ENCODE peak calls at places on chromosomes 16 and 17, in eight cellular contexts. One of them, this sample, is unnamed.

GRCh38 chr16:10967981-10968380 is 23.6 kb downstream of the CLEC16A start:
- DNase-seq in stimulated activated CD4-positive, alpha-beta T cell treated with anti-CD3 and anti-CD28 coated beads, Interleukin-4, amount 100 ng/mL, for 1 hour: no peak
- DNase-seq in activated CD4-positive, alpha-beta T cell treated with anti-CD3 and anti-CD28 coated beads, Interleukin-2, amount 50 U/mL, for 48 hours: no peak
- DNase-seq in SW480: no peak
- DNase-seq in activated CD8-positive, alpha-beta T cell treated with anti-CD3 and anti-CD28 coated beads for 36 hours: no peak
- DNase-seq in BJ: no peak
- DNase-seq in HCEC 1CT: no peak
- DNase-seq in B cell: no peak
- DNase-seq in this sample: no peak

GRCh38 chr16:7492122-7492521 is 159.5 kb downstream of the RBFOX1 start:
- DNase-seq in SW480: no peak
- DNase-seq in stimulated activated CD4-positive, alpha-beta T cell treated with anti-CD3 and anti-CD28 coated beads, Interleukin-4, amount 100 ng/mL, for 1 hour: no peak
- DNase-seq in HCEC 1CT: no peak
- DNase-seq in activated CD4-positive, alpha-beta T cell treated with anti-CD3 and anti-CD28 coated beads, Interleukin-2, amount 50 U/mL, for 48 hours: no peak
- DNase-seq in BJ: no peak
- DNase-seq in activated CD8-positive, alpha-beta T cell treated with anti-CD3 and anti-CD28 coated beads for 36 hours: no peak
- DNase-seq in B cell: no peak
- DNase-seq in this sample: no peak

GRCh38 chr16:457732-458400 is 32.4 kb downstream of the RAB11FIP3 start:
- DNase-seq in SW480: peak; percentile 22
- DNase-seq in HCEC 1CT: peak; percentile 7
- DNase-seq in BJ: no peak
- DNase-seq in B cell: no peak
- DNase-seq in activated CD8-positive, alpha-beta T cell treated with anti-CD3 and anti-CD28 coated beads for 36 hours: no peak
- DNase-seq in activated CD4-positive, alpha-beta T cell treated with anti-CD3 and anti-CD28 coated beads, Interleukin-2, amount 50 U/mL, for 48 hours: no peak
- DNase-seq in stimulated activated CD4-positive, alpha-beta T cell treated with anti-CD3 and anti-CD28 coated beads, Interleukin-4, amount 100 ng/mL, for 1 hour: no peak
- DNase-seq in this sample: no peak

GRCh38 chr16:87186440-87186839 is 130.8 kb downstream of the C16orf95 start:
- DNase-seq in activated CD4-positive, alpha-beta T cell treated with anti-CD3 and anti-CD28 coated beads, Interleukin-2, amount 50 U/mL, for 48 hours: no peak
- DNase-seq in BJ: no peak
- DNase-seq in stimulated activated CD4-positive, alpha-beta T cell treated with anti-CD3 and anti-CD28 coated beads, Interleukin-4, amount 100 ng/mL, for 1 hour: no peak
- DNase-seq in HCEC 1CT: no peak
- DNase-seq in activated CD8-positive, alpha-beta T cell treated with anti-CD3 and anti-CD28 coated beads for 36 hours: no peak
- DNase-seq in B cell: no peak
- DNase-seq in SW480: no peak
- DNase-seq in this sample: no peak

GRCh38 chr16:22071352-22071923 is 20.9 kb upstream of the VWA3A start:
- DNase-seq in SW480: no peak
- DNase-seq in stimulated activated CD4-positive, alpha-beta T cell treated with anti-CD3 and anti-CD28 coated beads, Interleukin-4, amount 100 ng/mL, for 1 hour: no peak
- DNase-seq in BJ: no peak
- DNase-seq in HCEC 1CT: no peak
- DNase-seq in B cell: no peak
- DNase-seq in activated CD8-positive, alpha-beta T cell treated with anti-CD3 and anti-CD28 coated beads for 36 hours: no peak
- DNase-seq in activated CD4-positive, alpha-beta T cell treated with anti-CD3 and anti-CD28 coated beads, Interleukin-2, amount 50 U/mL, for 48 hours: no peak
- DNase-seq in this sample: no peak

GRCh38 chr17:29570521-29570920 is 2.0 kb downstream of the TP53I13 start:
- DNase-seq in activated CD4-positive, alpha-beta T cell treated with anti-CD3 and anti-CD28 coated beads, Interleukin-2, amount 50 U/mL, for 48 hours: no peak
- DNase-seq in stimulated activated CD4-positive, alpha-beta T cell treated with anti-CD3 and anti-CD28 coated beads, Interleukin-4, amount 100 ng/mL, for 1 hour: no peak
- DNase-seq in HCEC 1CT: no peak
- DNase-seq in SW480: no peak
- DNase-seq in B cell: no peak
- DNase-seq in BJ: no peak
- DNase-seq in activated CD8-positive, alpha-beta T cell treated with anti-CD3 and anti-CD28 coated beads for 36 hours: peak; percentile 1
- DNase-seq in this sample: no peak

GRCh38 chr16:84514295-84514873 is 9.9 kb upstream of the MEAK7 start:
- DNase-seq in stimulated activated CD4-positive, alpha-beta T cell treated with anti-CD3 and anti-CD28 coated beads, Interleukin-4, amount 100 ng/mL, for 1 hour: no peak
- DNase-seq in SW480: no peak
- DNase-seq in BJ: no peak
- DNase-seq in B cell: no peak
- DNase-seq in HCEC 1CT: no peak
- DNase-seq in activated CD4-positive, alpha-beta T cell treated with anti-CD3 and anti-CD28 coated beads, Interleukin-2, amount 50 U/mL, for 48 hours: no peak
- DNase-seq in activated CD8-positive, alpha-beta T cell treated with anti-CD3 and anti-CD28 coated beads for 36 hours: peak; percentile 43
- DNase-seq in this sample: no peak

GRCh38 chr16:58336332-58337089 is 41.7 kb upstream of the PRSS54 start:
- DNase-seq in stimulated activated CD4-positive, alpha-beta T cell treated with anti-CD3 and anti-CD28 coated beads, Interleukin-4, amount 100 ng/mL, for 1 hour: peak; percentile 84
- DNase-seq in BJ: peak; percentile 7
- DNase-seq in HCEC 1CT: peak; percentile 51
- DNase-seq in SW480: peak; percentile 80
- DNase-seq in activated CD8-positive, alpha-beta T cell treated with anti-CD3 and anti-CD28 coated beads for 36 hours: peak; percentile 95
- DNase-seq in B cell: peak; percentile 75
- DNase-seq in activated CD4-positive, alpha-beta T cell treated with anti-CD3 and anti-CD28 coated beads, Interleukin-2, amount 50 U/mL, for 48 hours: peak; percentile 94
- DNase-seq in this sample: peak; percentile 78

GRCh38 chr17:50501054-50501453 is 7.2 kb upstream of the MYCBPAP start:
- DNase-seq in activated CD8-positive, alpha-beta T cell treated with anti-CD3 and anti-CD28 coated beads for 36 hours: peak; percentile 65
- DNase-seq in activated CD4-positive, alpha-beta T cell treated with anti-CD3 and anti-CD28 coated beads, Interleukin-2, amount 50 U/mL, for 48 hours: peak; percentile 60
- DNase-seq in BJ: no peak
- DNase-seq in stimulated activated CD4-positive, alpha-beta T cell treated with anti-CD3 and anti-CD28 coated beads, Interleukin-4, amount 100 ng/mL, for 1 hour: peak; percentile 31
- DNase-seq in SW480: no peak
- DNase-seq in B cell: no peak
- DNase-seq in HCEC 1CT: peak; percentile 26
- DNase-seq in this sample: no peak

GRCh38 chr16:54928016-54928356 is 2.7 kb upstream of the IRX5 start:
- DNase-seq in activated CD4-positive, alpha-beta T cell treated with anti-CD3 and anti-CD28 coated beads, Interleukin-2, amount 50 U/mL, for 48 hours: no peak
- DNase-seq in BJ: no peak
- DNase-seq in stimulated activated CD4-positive, alpha-beta T cell treated with anti-CD3 and anti-CD28 coated beads, Interleukin-4, amount 100 ng/mL, for 1 hour: no peak
- DNase-seq in B cell: no peak
- DNase-seq in activated CD8-positive, alpha-beta T cell treated with anti-CD3 and anti-CD28 coated beads for 36 hours: peak; percentile 37
- DNase-seq in HCEC 1CT: no peak
- DNase-seq in SW480: peak; percentile 49
- DNase-seq in this sample: no peak

GRCh38 chr16:46947900-46948547 is 25.4 kb downstream of the DNAJA2 start:
- DNase-seq in B cell: peak; percentile 52
- DNase-seq in stimulated activated CD4-positive, alpha-beta T cell treated with anti-CD3 and anti-CD28 coated beads, Interleukin-4, amount 100 ng/mL, for 1 hour: peak; percentile 13
- DNase-seq in SW480: peak; percentile 53
- DNase-seq in BJ: no peak
- DNase-seq in activated CD4-positive, alpha-beta T cell treated with anti-CD3 and anti-CD28 coated beads, Interleukin-2, amount 50 U/mL, for 48 hours: peak; percentile 38
- DNase-seq in HCEC 1CT: peak; percentile 35
- DNase-seq in activated CD8-positive, alpha-beta T cell treated with anti-CD3 and anti-CD28 coated beads for 36 hours: peak; percentile 56
- DNase-seq in this sample: peak; percentile 44

GRCh38 chr17:32006957-32007462 is at the start of gene LRRC37B:
- DNase-seq in stimulated activated CD4-positive, alpha-beta T cell treated with anti-CD3 and anti-CD28 coated beads, Interleukin-4, amount 100 ng/mL, for 1 hour: peak; percentile 91
- DNase-seq in SW480: peak; percentile 67
- DNase-seq in B cell: peak; percentile 88
- DNase-seq in BJ: peak; percentile 16
- DNase-seq in activated CD8-positive, alpha-beta T cell treated with anti-CD3 and anti-CD28 coated beads for 36 hours: peak; percentile 89
- DNase-seq in activated CD4-positive, alpha-beta T cell treated with anti-CD3 and anti-CD28 coated beads, Interleukin-2, amount 50 U/mL, for 48 hours: peak; percentile 93
- DNase-seq in HCEC 1CT: peak; percentile 69
- DNase-seq in this sample: peak; percentile 87

GRCh38 chr17:49269356-49269755 is 38.8 kb upstream of the PHOSPHO1 start:
- DNase-seq in stimulated activated CD4-positive, alpha-beta T cell treated with anti-CD3 and anti-CD28 coated beads, Interleukin-4, amount 100 ng/mL, for 1 hour: no peak
- DNase-seq in B cell: no peak
- DNase-seq in activated CD8-positive, alpha-beta T cell treated with anti-CD3 and anti-CD28 coated beads for 36 hours: no peak
- DNase-seq in HCEC 1CT: no peak
- DNase-seq in activated CD4-positive, alpha-beta T cell treated with anti-CD3 and anti-CD28 coated beads, Interleukin-2, amount 50 U/mL, for 48 hours: no peak
- DNase-seq in SW480: no peak
- DNase-seq in BJ: no peak
- DNase-seq in this sample: no peak

GRCh38 chr16:1430759-1431496 is at the start of gene PERCC1:
- DNase-seq in BJ: no peak
- DNase-seq in activated CD4-positive, alpha-beta T cell treated with anti-CD3 and anti-CD28 coated beads, Interleukin-2, amount 50 U/mL, for 48 hours: no peak
- DNase-seq in B cell: no peak
- DNase-seq in activated CD8-positive, alpha-beta T cell treated with anti-CD3 and anti-CD28 coated beads for 36 hours: no peak
- DNase-seq in HCEC 1CT: no peak
- DNase-seq in stimulated activated CD4-positive, alpha-beta T cell treated with anti-CD3 and anti-CD28 coated beads, Interleukin-4, amount 100 ng/mL, for 1 hour: no peak
- DNase-seq in SW480: no peak
- DNase-seq in this sample: peak; percentile 78

GRCh38 chr16:22126037-22126558 is 33.8 kb downstream of the VWA3A start:
- DNase-seq in BJ: no peak
- DNase-seq in SW480: no peak
- DNase-seq in HCEC 1CT: no peak
- DNase-seq in activated CD4-positive, alpha-beta T cell treated with anti-CD3 and anti-CD28 coated beads, Interleukin-2, amount 50 U/mL, for 48 hours: no peak
- DNase-seq in activated CD8-positive, alpha-beta T cell treated with anti-CD3 and anti-CD28 coated beads for 36 hours: no peak
- DNase-seq in stimulated activated CD4-positive, alpha-beta T cell treated with anti-CD3 and anti-CD28 coated beads, Interleukin-4, amount 100 ng/mL, for 1 hour: no peak
- DNase-seq in B cell: no peak
- DNase-seq in this sample: no peak

GRCh38 chr17:4293572-4293971 is 29.8 kb upstream of the ANKFY1 start:
- DNase-seq in HCEC 1CT: no peak
- DNase-seq in SW480: no peak
- DNase-seq in BJ: no peak
- DNase-seq in stimulated activated CD4-positive, alpha-beta T cell treated with anti-CD3 and anti-CD28 coated beads, Interleukin-4, amount 100 ng/mL, for 1 hour: no peak
- DNase-seq in activated CD4-positive, alpha-beta T cell treated with anti-CD3 and anti-CD28 coated beads, Interleukin-2, amount 50 U/mL, for 48 hours: no peak
- DNase-seq in activated CD8-positive, alpha-beta T cell treated with anti-CD3 and anti-CD28 coated beads for 36 hours: no peak
- DNase-seq in B cell: no peak
- DNase-seq in this sample: no peak

GRCh38 chr17:66952031-66952524 is 12.4 kb upstream of the CACNG4 start:
- DNase-seq in activated CD8-positive, alpha-beta T cell treated with anti-CD3 and anti-CD28 coated beads for 36 hours: no peak
- DNase-seq in SW480: peak; percentile 97
- DNase-seq in activated CD4-positive, alpha-beta T cell treated with anti-CD3 and anti-CD28 coated beads, Interleukin-2, amount 50 U/mL, for 48 hours: no peak
- DNase-seq in B cell: no peak
- DNase-seq in HCEC 1CT: peak; percentile 78
- DNase-seq in BJ: peak; percentile 65
- DNase-seq in stimulated activated CD4-positive, alpha-beta T cell treated with anti-CD3 and anti-CD28 coated beads, Interleukin-4, amount 100 ng/mL, for 1 hour: no peak
- DNase-seq in this sample: no peak

GRCh38 chr17:79355186-79355585 is 255.7 kb downstream of the RBFOX3 start:
- DNase-seq in B cell: no peak
- DNase-seq in activated CD4-positive, alpha-beta T cell treated with anti-CD3 and anti-CD28 coated beads, Interleukin-2, amount 50 U/mL, for 48 hours: no peak
- DNase-seq in HCEC 1CT: no peak
- DNase-seq in BJ: no peak
- DNase-seq in SW480: no peak
- DNase-seq in activated CD8-positive, alpha-beta T cell treated with anti-CD3 and anti-CD28 coated beads for 36 hours: no peak
- DNase-seq in stimulated activated CD4-positive, alpha-beta T cell treated with anti-CD3 and anti-CD28 coated beads, Interleukin-4, amount 100 ng/mL, for 1 hour: no peak
- DNase-seq in this sample: no peak

GRCh38 chr17:42517516-42517915 is 18.5 kb upstream of the NAGLU start:
- DNase-seq in BJ: peak; percentile 57
- DNase-seq in SW480: peak; percentile 72
- DNase-seq in activated CD8-positive, alpha-beta T cell treated with anti-CD3 and anti-CD28 coated beads for 36 hours: peak; percentile 90
- DNase-seq in activated CD4-positive, alpha-beta T cell treated with anti-CD3 and anti-CD28 coated beads, Interleukin-2, amount 50 U/mL, for 48 hours: peak; percentile 91
- DNase-seq in HCEC 1CT: peak; percentile 96
- DNase-seq in B cell: peak; percentile 82
- DNase-seq in stimulated activated CD4-positive, alpha-beta T cell treated with anti-CD3 and anti-CD28 coated beads, Interleukin-4, amount 100 ng/mL, for 1 hour: peak; percentile 81
- DNase-seq in this sample: peak; percentile 63

GRCh38 chr17:59858167-59858790 is 34.5 kb downstream of the TUBD1 start:
- DNase-seq in B cell: no peak
- DNase-seq in BJ: no peak
- DNase-seq in stimulated activated CD4-positive, alpha-beta T cell treated with anti-CD3 and anti-CD28 coated beads, Interleukin-4, amount 100 ng/mL, for 1 hour: no peak
- DNase-seq in HCEC 1CT: no peak
- DNase-seq in SW480: no peak
- DNase-seq in activated CD8-positive, alpha-beta T cell treated with anti-CD3 and anti-CD28 coated beads for 36 hours: no peak
- DNase-seq in activated CD4-positive, alpha-beta T cell treated with anti-CD3 and anti-CD28 coated beads, Interleukin-2, amount 50 U/mL, for 48 hours: no peak
- DNase-seq in this sample: no peak

GRCh38 chr17:60743812-60744211 is 66.2 kb downstream of the BCAS3 start:
- DNase-seq in stimulated activated CD4-positive, alpha-beta T cell treated with anti-CD3 and anti-CD28 coated beads, Interleukin-4, amount 100 ng/mL, for 1 hour: no peak
- DNase-seq in HCEC 1CT: peak; percentile 40
- DNase-seq in BJ: peak; percentile 15
- DNase-seq in activated CD4-positive, alpha-beta T cell treated with anti-CD3 and anti-CD28 coated beads, Interleukin-2, amount 50 U/mL, for 48 hours: no peak
- DNase-seq in SW480: peak; percentile 84
- DNase-seq in B cell: no peak
- DNase-seq in activated CD8-positive, alpha-beta T cell treated with anti-CD3 and anti-CD28 coated beads for 36 hours: no peak
- DNase-seq in this sample: no peak

GRCh38 chr17:58829172-58829637 is 73.6 kb downstream of the PPM1E start:
- DNase-seq in activated CD4-positive, alpha-beta T cell treated with anti-CD3 and anti-CD28 coated beads, Interleukin-2, amount 50 U/mL, for 48 hours: no peak
- DNase-seq in activated CD8-positive, alpha-beta T cell treated with anti-CD3 and anti-CD28 coated beads for 36 hours: no peak
- DNase-seq in B cell: no peak
- DNase-seq in stimulated activated CD4-positive, alpha-beta T cell treated with anti-CD3 and anti-CD28 coated beads, Interleukin-4, amount 100 ng/mL, for 1 hour: no peak
- DNase-seq in BJ: no peak
- DNase-seq in HCEC 1CT: no peak
- DNase-seq in SW480: no peak
- DNase-seq in this sample: no peak

GRCh38 chr17:45005700-45006099 is 37.6 kb upstream of the C1QL1 start:
- DNase-seq in stimulated activated CD4-positive, alpha-beta T cell treated with anti-CD3 and anti-CD28 coated beads, Interleukin-4, amount 100 ng/mL, for 1 hour: no peak
- DNase-seq in activated CD8-positive, alpha-beta T cell treated with anti-CD3 and anti-CD28 coated beads for 36 hours: no peak
- DNase-seq in SW480: no peak
- DNase-seq in B cell: no peak
- DNase-seq in BJ: no peak
- DNase-seq in activated CD4-positive, alpha-beta T cell treated with anti-CD3 and anti-CD28 coated beads, Interleukin-2, amount 50 U/mL, for 48 hours: no peak
- DNase-seq in HCEC 1CT: no peak
- DNase-seq in this sample: no peak

GRCh38 chr16:28192811-28193529 is 18.8 kb downstream of the XPO6 start:
- DNase-seq in activated CD8-positive, alpha-beta T cell treated with anti-CD3 and anti-CD28 coated beads for 36 hours: peak; percentile 94
- DNase-seq in HCEC 1CT: no peak
- DNase-seq in SW480: no peak
- DNase-seq in stimulated activated CD4-positive, alpha-beta T cell treated with anti-CD3 and anti-CD28 coated beads, Interleukin-4, amount 100 ng/mL, for 1 hour: peak; percentile 68
- DNase-seq in B cell: peak; percentile 84
- DNase-seq in BJ: no peak
- DNase-seq in activated CD4-positive, alpha-beta T cell treated with anti-CD3 and anti-CD28 coated beads, Interleukin-2, amount 50 U/mL, for 48 hours: peak; percentile 77
- DNase-seq in this sample: no peak

GRCh38 chr16:1477033-1477432 is 2.2 kb upstream of the CLCN7 start:
- DNase-seq in stimulated activated CD4-positive, alpha-beta T cell treated with anti-CD3 and anti-CD28 coated beads, Interleukin-4, amount 100 ng/mL, for 1 hour: no peak
- DNase-seq in BJ: no peak
- DNase-seq in activated CD8-positive, alpha-beta T cell treated with anti-CD3 and anti-CD28 coated beads for 36 hours: no peak
- DNase-seq in HCEC 1CT: no peak
- DNase-seq in SW480: no peak
- DNase-seq in B cell: no peak
- DNase-seq in activated CD4-positive, alpha-beta T cell treated with anti-CD3 and anti-CD28 coated beads, Interleukin-2, amount 50 U/mL, for 48 hours: no peak
- DNase-seq in this sample: no peak

GRCh38 chr16:54366005-54366634 is 79.5 kb upstream of the IRX3 start:
- DNase-seq in activated CD8-positive, alpha-beta T cell treated with anti-CD3 and anti-CD28 coated beads for 36 hours: no peak
- DNase-seq in SW480: no peak
- DNase-seq in BJ: no peak
- DNase-seq in B cell: no peak
- DNase-seq in activated CD4-positive, alpha-beta T cell treated with anti-CD3 and anti-CD28 coated beads, Interleukin-2, amount 50 U/mL, for 48 hours: no peak
- DNase-seq in stimulated activated CD4-positive, alpha-beta T cell treated with anti-CD3 and anti-CD28 coated beads, Interleukin-4, amount 100 ng/mL, for 1 hour: no peak
- DNase-seq in HCEC 1CT: no peak
- DNase-seq in this sample: no peak

GRCh38 chr16:23537390-23537789 is 19.8 kb downstream of the EARS2 start:
- DNase-seq in stimulated activated CD4-positive, alpha-beta T cell treated with anti-CD3 and anti-CD28 coated beads, Interleukin-4, amount 100 ng/mL, for 1 hour: no peak
- DNase-seq in activated CD8-positive, alpha-beta T cell treated with anti-CD3 and anti-CD28 coated beads for 36 hours: no peak
- DNase-seq in HCEC 1CT: no peak
- DNase-seq in B cell: no peak
- DNase-seq in SW480: no peak
- DNase-seq in BJ: no peak
- DNase-seq in activated CD4-positive, alpha-beta T cell treated with anti-CD3 and anti-CD28 coated beads, Interleukin-2, amount 50 U/mL, for 48 hours: no peak
- DNase-seq in this sample: no peak

GRCh38 chr17:67993153-67993997 is 2.9 kb downstream of the C17orf58 start:
- DNase-seq in SW480: peak; percentile 74
- DNase-seq in HCEC 1CT: peak; percentile 91
- DNase-seq in activated CD4-positive, alpha-beta T cell treated with anti-CD3 and anti-CD28 coated beads, Interleukin-2, amount 50 U/mL, for 48 hours: peak; percentile 76
- DNase-seq in activated CD8-positive, alpha-beta T cell treated with anti-CD3 and anti-CD28 coated beads for 36 hours: peak; percentile 70
- DNase-seq in B cell: peak; percentile 67
- DNase-seq in BJ: peak; percentile 18
- DNase-seq in stimulated activated CD4-positive, alpha-beta T cell treated with anti-CD3 and anti-CD28 coated beads, Interleukin-4, amount 100 ng/mL, for 1 hour: peak; percentile 76
- DNase-seq in this sample: peak; percentile 80

GRCh38 chr17:56939869-56940484 is 20.9 kb downstream of the COIL start:
- DNase-seq in activated CD4-positive, alpha-beta T cell treated with anti-CD3 and anti-CD28 coated beads, Interleukin-2, amount 50 U/mL, for 48 hours: no peak
- DNase-seq in SW480: peak; percentile 50
- DNase-seq in BJ: no peak
- DNase-seq in B cell: no peak
- DNase-seq in activated CD8-positive, alpha-beta T cell treated with anti-CD3 and anti-CD28 coated beads for 36 hours: no peak
- DNase-seq in HCEC 1CT: peak; percentile 53
- DNase-seq in stimulated activated CD4-positive, alpha-beta T cell treated with anti-CD3 and anti-CD28 coated beads, Interleukin-4, amount 100 ng/mL, for 1 hour: no peak
- DNase-seq in this sample: peak; percentile 70

GRCh38 chr17:66633322-66633965 is 201.5 kb upstream of the CACNG5 start:
- DNase-seq in activated CD4-positive, alpha-beta T cell treated with anti-CD3 and anti-CD28 coated beads, Interleukin-2, amount 50 U/mL, for 48 hours: peak; percentile 52
- DNase-seq in stimulated activated CD4-positive, alpha-beta T cell treated with anti-CD3 and anti-CD28 coated beads, Interleukin-4, amount 100 ng/mL, for 1 hour: peak; percentile 18
- DNase-seq in SW480: no peak
- DNase-seq in activated CD8-positive, alpha-beta T cell treated with anti-CD3 and anti-CD28 coated beads for 36 hours: peak; percentile 79
- DNase-seq in B cell: no peak
- DNase-seq in HCEC 1CT: no peak
- DNase-seq in BJ: no peak
- DNase-seq in this sample: no peak

GRCh38 chr17:34357398-34357797 is 1.1 kb downstream of the CCL13 start:
- DNase-seq in activated CD4-positive, alpha-beta T cell treated with anti-CD3 and anti-CD28 coated beads, Interleukin-2, amount 50 U/mL, for 48 hours: no peak
- DNase-seq in B cell: no peak
- DNase-seq in HCEC 1CT: no peak
- DNase-seq in stimulated activated CD4-positive, alpha-beta T cell treated with anti-CD3 and anti-CD28 coated beads, Interleukin-4, amount 100 ng/mL, for 1 hour: no peak
- DNase-seq in BJ: no peak
- DNase-seq in SW480: peak; percentile 11
- DNase-seq in activated CD8-positive, alpha-beta T cell treated with anti-CD3 and anti-CD28 coated beads for 36 hours: no peak
- DNase-seq in this sample: no peak

GRCh38 chr16:67150833-67151396 is at the start of gene B3GNT9:
- DNase-seq in B cell: no peak
- DNase-seq in HCEC 1CT: peak; percentile 80
- DNase-seq in activated CD4-positive, alpha-beta T cell treated with anti-CD3 and anti-CD28 coated beads, Interleukin-2, amount 50 U/mL, for 48 hours: peak; percentile 69
- DNase-seq in activated CD8-positive, alpha-beta T cell treated with anti-CD3 and anti-CD28 coated beads for 36 hours: peak; percentile 56
- DNase-seq in SW480: peak; percentile 48
- DNase-seq in BJ: no peak
- DNase-seq in stimulated activated CD4-positive, alpha-beta T cell treated with anti-CD3 and anti-CD28 coated beads, Interleukin-4, amount 100 ng/mL, for 1 hour: no peak
- DNase-seq in this sample: peak; percentile 74

GRCh38 chr16:23466162-23466885 is 13.3 kb upstream of the COG7 start:
- DNase-seq in BJ: peak; percentile 17
- DNase-seq in HCEC 1CT: peak; percentile 95
- DNase-seq in activated CD4-positive, alpha-beta T cell treated with anti-CD3 and anti-CD28 coated beads, Interleukin-2, amount 50 U/mL, for 48 hours: no peak
- DNase-seq in stimulated activated CD4-positive, alpha-beta T cell treated with anti-CD3 and anti-CD28 coated beads, Interleukin-4, amount 100 ng/mL, for 1 hour: no peak
- DNase-seq in SW480: no peak
- DNase-seq in activated CD8-positive, alpha-beta T cell treated with anti-CD3 and anti-CD28 coated beads for 36 hours: no peak
- DNase-seq in B cell: no peak
- DNase-seq in this sample: no peak

GRCh38 chr17:78040561-78041400 is 82.3 kb downstream of the TNRC6C start:
- DNase-seq in HCEC 1CT: peak; percentile 62
- DNase-seq in activated CD4-positive, alpha-beta T cell treated with anti-CD3 and anti-CD28 coated beads, Interleukin-2, amount 50 U/mL, for 48 hours: peak; percentile 27
- DNase-seq in SW480: peak; percentile 85
- DNase-seq in BJ: no peak
- DNase-seq in stimulated activated CD4-positive, alpha-beta T cell treated with anti-CD3 and anti-CD28 coated beads, Interleukin-4, amount 100 ng/mL, for 1 hour: peak; percentile 35
- DNase-seq in B cell: no peak
- DNase-seq in activated CD8-positive, alpha-beta T cell treated with anti-CD3 and anti-CD28 coated beads for 36 hours: peak; percentile 25
- DNase-seq in this sample: no peak

This sample was measured in SK-N-DZ.